ENCODE peak calls at places on chromosomes 6 and 20, in eight cellular contexts. H is astrocyte of the spinal cord; M is stimulated activated CD4-positive, alpha-beta T cell treated with anti-CD3 and anti-CD28 coated beads, Interleukin-15, amount 100 ng/mL, for 1 hour; D is NCI-H345; J is neural progenitor cell; O is NCI-H524; S is AG09319; T is transverse colon. Q is an unnamed sample.
A peak's percentile ranks its signal among the peaks of the same experiment; 100 is the strongest.

GRCh38 chr6:31896856-31897611 is 464 bp downstream of the EHMT2 start:
- DNase-seq in H (no peak), T (no peak), J (peak; percentile 75), S (no peak), D (no peak), O (no peak), M (no peak), Q (no peak)

GRCh38 chr6:145015739-145016558 is 719.4 kb downstream of the EPM2A start:
- DNase-seq in S (peak; percentile 49), O (no peak), D (no peak), H (peak; percentile 94), M (no peak), T (no peak), J (no peak), Q (no peak)

GRCh38 chr6:170459451-170459850 is 93.7 kb downstream of the PSMB1 start:
- DNase-seq in D (no peak), M (no peak), O (no peak), T (peak; percentile 53), H (peak; percentile 61), S (no peak), J (no peak), Q (no peak)

GRCh38 chr6:4136354-4136831 is 1.0 kb upstream of the ECI2 start:
- DNase-seq in D (no peak), T (no peak), S (no peak), H (no peak), O (no peak), J (no peak), M (no peak), Q (no peak)

GRCh38 chr6:1240766-1241165 is 71.1 kb upstream of the FOXQ1 start:
- DNase-seq in J (no peak), D (no peak), S (no peak), T (no peak), O (no peak), H (no peak), M (no peak), Q (no peak)

GRCh38 chr20:58630063-58630462 is 21.0 kb upstream of the STX16 start:
- DNase-seq in M (no peak), J (no peak), H (no peak), S (no peak), T (no peak), O (no peak), D (no peak), Q (no peak)

GRCh38 chr6:14814016-14814415 is 431.9 kb upstream of the JARID2 start:
- DNase-seq in T (no peak), D (no peak), M (no peak), O (no peak), S (no peak), H (no peak), J (no peak), Q (no peak)

GRCh38 chr6:148359228-148359627 is 16.6 kb downstream of the SASH1 start:
- DNase-seq in O (no peak), M (no peak), S (no peak), H (no peak), T (no peak), D (no peak), J (no peak), Q (no peak)

GRCh38 chr20:9400371-9401025 is 113.9 kb upstream of the LAMP5 start:
- DNase-seq in T (no peak), M (no peak), D (no peak), H (peak; percentile 30), S (no peak), J (no peak), O (no peak), Q (no peak)